ENCODE peak calls at places on chromosome 4, in five cellular contexts. Q is BE2C, C is breast epithelium, T is left lung, D is transverse colon. Z is an unnamed sample. For H3K27me3, the result is how much of the 10 kb centered on the place peaks cover.

GRCh38 chr4:103091601-103092223 is 7.9 kb downstream of the BDH2 start:
- DNase-seq in C (no peak), D (peak), T (no peak), Q (peak), Z (no peak)

GRCh38 chr4:147755567-147756295 is 23.8 kb downstream of the ARHGAP10 start:
- DNase-seq in D (no peak), C (no peak), T (no peak), Q (no peak), Z (no peak)

GRCh38 chr4:11355224-11355623 is 73.5 kb downstream of the HS3ST1 start:
- DNase-seq in T (no peak), D (no peak), C (no peak), Q (no peak), Z (no peak)

GRCh38 chr4:18322111-18322510 is 300.6 kb upstream of the LCORL start:
- DNase-seq in T (no peak), D (no peak), Q (no peak), C (no peak), Z (no peak)

GRCh38 chr4:169823685-169824084 is 65.9 kb upstream of the HPF1 start:
- DNase-seq in T (no peak), D (peak), C (no peak), Q (no peak), Z (peak)

GRCh38 chr4:41509411-41510008 is 28.4 kb upstream of the LIMCH1 start:
- DNase-seq in T (no peak), D (no peak), Q (no peak), C (no peak), Z (no peak)

GRCh38 chr4:143313527-143313926 is 23.1 kb upstream of the GAB1 start:
- DNase-seq in Q (no peak), T (no peak), C (no peak), D (no peak), Z (no peak)

GRCh38 chr4:169811476-169811875 is 53.7 kb upstream of the HPF1 start:
- DNase-seq in T (no peak), Q (no peak), C (no peak), D (no peak), Z (no peak)

GRCh38 chr4:41913509-41913908 is 21.7 kb upstream of the TMEM33 start:
- DNase-seq in Q (no peak), C (no peak), D (no peak), T (no peak), Z (no peak)

GRCh38 chr4:168634276-168634802 is 137.5 kb downstream of the PALLD start:
- DNase-seq in Q (no peak), C (peak), D (no peak), T (peak), Z (no peak)

GRCh38 chr4:123495530-123495929 is 98.9 kb downstream of the SPRY1 start:
- DNase-seq in T (no peak), D (no peak), Q (no peak), C (no peak), Z (no peak)

GRCh38 chr4:73780834-73781233 is 40.5 kb downstream of the CXCL8 start:
- DNase-seq in Q (no peak), T (no peak), D (no peak), C (no peak), Z (no peak)

GRCh38 chr4:40322853-40323252 is 12.3 kb upstream of the CHRNA9 start:
- DNase-seq in C (no peak), T (no peak), D (no peak), Q (no peak), Z (no peak)

GRCh38 chr4:165514739-165515138 is 135.9 kb downstream of the CPE start:
- DNase-seq in C (no peak), T (no peak), D (no peak), Q (no peak), Z (no peak)

GRCh38 chr4:119227690-119228089 is 15.2 kb downstream of the USP53 start:
- DNase-seq in C (no peak), T (no peak), Q (no peak), D (no peak), Z (no peak)

GRCh38 chr4:90883519-90883918 is 756.3 kb downstream of the CCSER1 start:
- DNase-seq in D (no peak), T (no peak), Q (no peak), C (no peak), Z (no peak)

GRCh38 chr4:42344749-42345148 is 52.5 kb upstream of the SHISA3 start:
- DNase-seq in D (no peak), C (no peak), T (no peak), Q (no peak), Z (no peak)

DNA sequence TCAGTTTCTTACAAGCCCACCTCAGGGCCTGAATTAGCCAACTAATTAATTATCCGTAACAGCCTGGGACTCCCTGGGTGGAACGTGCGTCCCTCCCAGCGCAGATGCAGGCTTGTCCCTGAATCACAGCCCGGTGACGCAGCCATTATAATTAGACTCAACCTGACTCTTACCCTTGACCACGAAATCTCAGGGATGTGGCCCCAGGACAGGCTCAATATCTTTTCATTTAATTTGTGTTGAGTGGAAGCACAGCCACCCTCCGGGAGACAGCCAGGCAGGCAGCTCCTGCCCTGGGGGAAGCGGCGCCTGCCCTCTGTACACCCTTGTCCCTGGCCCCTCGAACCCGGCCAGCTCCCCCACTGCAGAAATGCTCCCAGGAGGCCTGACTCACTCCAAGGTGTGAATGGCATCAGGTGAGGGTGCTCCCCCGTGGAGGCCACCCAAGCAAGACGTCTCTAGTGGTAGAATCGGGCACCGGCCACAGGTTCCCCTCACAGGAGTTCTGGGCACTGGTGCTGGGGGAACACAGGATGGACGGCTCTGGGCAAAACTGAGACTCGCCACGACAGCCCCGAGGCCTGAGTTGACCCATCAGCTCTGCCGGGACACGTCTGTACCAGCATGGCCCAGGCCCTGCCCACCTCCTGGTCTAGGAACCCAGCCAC is 2.7 kb downstream of the CPLX1 start:
- DNase-seq in Q (peak), D (no peak), T (peak), C (no peak), Z (no peak)
- H3K27me3 ChIP-seq in Q (under half), D (half or more), T (under half), C (under half), Z (under half)

GRCh38 chr4:82758701-82759685 is 39.6 kb downstream of the SCD5 start:
- DNase-seq in C (no peak), D (no peak), Q (no peak), T (no peak), Z (no peak)

GRCh38 chr4:82756061-82756460 is 42.5 kb downstream of the SCD5 start:
- DNase-seq in D (no peak), Q (no peak), T (no peak), C (no peak), Z (no peak)

GRCh38 chr4:82753725-82754410 is 44.7 kb downstream of the SCD5 start:
- DNase-seq in Q (no peak), T (no peak), D (no peak), C (no peak), Z (no peak)

GRCh38 chr4:82753238-82753637 is 45.4 kb downstream of the SCD5 start:
- DNase-seq in T (no peak), Q (no peak), D (no peak), C (no peak), Z (no peak)

DNA sequence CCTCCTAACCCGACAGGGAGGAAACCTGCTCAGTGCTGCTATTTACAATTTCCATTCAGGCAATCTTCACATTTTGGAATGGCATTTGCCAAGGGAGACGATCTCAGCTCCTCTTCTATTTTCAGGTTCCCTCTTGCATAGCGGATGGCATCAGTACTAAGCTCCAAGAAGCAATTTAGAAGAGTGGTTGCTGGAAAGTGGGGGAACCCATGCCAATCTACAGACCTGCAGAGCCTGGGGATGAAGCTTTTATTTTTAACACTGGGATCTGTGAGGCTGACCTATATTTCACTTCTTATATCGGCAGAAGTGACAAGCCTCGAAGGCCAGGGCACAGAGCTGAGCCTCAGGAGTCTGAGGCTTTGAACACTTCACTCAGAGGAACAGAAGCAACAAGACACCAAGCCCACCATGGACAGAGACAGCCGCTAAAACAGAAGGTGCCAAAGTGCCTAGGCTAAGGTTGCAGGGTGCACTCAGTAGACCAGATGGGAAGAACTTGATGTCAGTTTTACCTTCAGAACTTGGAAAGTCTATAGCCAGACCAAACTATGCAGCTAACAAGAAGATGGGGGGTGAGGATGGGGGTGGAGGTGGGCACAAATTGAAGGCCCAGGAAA is 43.9 kb downstream of the SCD5 start:
- DNase-seq in D (no peak), C (no peak), T (no peak), Q (no peak), Z (no peak)
- H3K27me3 ChIP-seq in D (under half), C (under half), T (under half), Q (under half), Z (under half)

DNA sequence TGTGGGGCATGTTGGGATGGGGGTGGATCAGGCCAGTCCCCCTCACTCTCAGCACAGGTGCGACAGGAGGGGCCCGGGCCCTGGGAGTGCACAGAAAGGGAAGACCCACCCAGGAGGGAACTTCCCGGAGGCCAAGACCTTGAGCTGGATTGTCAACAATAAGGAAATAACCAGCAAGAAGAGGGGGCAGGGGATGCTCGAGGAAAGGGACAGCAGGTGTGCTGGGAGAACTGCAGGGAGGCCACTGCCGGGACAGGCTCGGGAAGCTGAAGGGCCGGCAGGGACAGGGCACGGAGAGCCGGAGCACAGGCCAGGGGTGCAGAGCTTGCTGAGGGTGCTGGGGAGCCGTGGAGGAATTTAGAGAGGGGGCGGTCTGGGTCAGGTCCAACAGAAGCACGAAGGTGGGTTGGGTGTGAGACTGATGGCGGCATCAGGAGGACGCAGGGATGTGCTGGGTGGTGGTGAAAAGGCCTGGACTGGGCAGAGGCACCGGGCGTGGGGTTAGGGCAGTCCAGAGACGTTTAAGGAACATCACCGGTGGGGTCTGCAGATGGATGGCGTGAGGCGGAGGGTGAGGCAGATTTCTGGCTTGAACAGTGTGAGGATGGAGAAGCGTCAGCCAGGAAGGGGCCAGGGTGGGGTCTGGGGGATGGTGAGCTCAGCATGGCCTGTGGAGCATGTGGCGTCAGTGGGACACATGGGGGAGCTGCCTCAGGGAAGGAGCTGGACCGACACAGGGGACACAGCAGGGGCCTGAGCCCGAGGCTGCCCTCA is 54.8 kb downstream of the ADRA2C start:
- DNase-seq in Q (no peak), C (no peak), D (no peak), T (no peak), Z (peak)
- H3K27me3 ChIP-seq in Q (under half), C (under half), D (under half), T (under half), Z (under half)

DNA sequence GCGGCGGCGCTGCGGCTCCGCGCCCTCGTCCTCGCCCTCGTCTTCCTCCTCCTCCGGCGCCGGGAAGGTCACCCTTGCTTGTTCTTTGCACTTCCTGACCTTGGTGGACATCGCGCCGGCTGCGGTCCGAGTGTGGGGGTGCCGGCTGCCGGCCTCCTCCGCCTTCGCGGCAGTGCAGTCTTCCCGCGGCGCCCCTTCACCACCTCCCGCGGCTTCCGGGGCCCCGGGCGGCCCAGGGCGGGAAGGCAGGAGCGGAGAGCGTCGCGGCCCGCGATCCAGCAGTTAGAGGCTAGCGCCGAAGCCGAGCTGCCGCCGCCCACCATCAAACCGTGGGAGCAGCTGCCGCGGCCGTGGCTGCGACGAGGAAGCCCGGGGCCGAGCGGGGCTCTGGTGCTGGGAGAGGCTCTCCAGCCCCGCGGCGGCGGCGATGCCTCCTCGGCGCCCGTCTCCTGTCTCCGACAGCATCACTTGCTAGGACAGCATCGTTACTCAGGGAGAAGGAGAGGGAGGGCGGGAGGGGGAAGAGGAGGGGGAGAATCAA is at the start of gene TRPC3:
- DNase-seq in D (peak), Q (peak), C (no peak), T (peak), Z (peak)
- H3K27me3 ChIP-seq in D (half or more), Q (half or more), C (under half), T (under half), Z (under half)

GRCh38 chr4:186724861-186725419 is 1.3 kb upstream of the FAT1 start:
- DNase-seq in D (no peak), Q (no peak), C (no peak), T (no peak), Z (no peak)
- H3K27me3 ChIP-seq in D (under half), Q (half or more), C (under half), T (under half), Z (under half)

GRCh38 chr4:3863841-3864734 is 97.9 kb downstream of the ADRA2C start:
- DNase-seq in C (no peak), Q (no peak), T (no peak), D (no peak), Z (no peak)
- H3K27me3 ChIP-seq in C (under half), Q (under half), T (under half), D (half or more), Z (under half)

GRCh38 chr4:7397206-7398103 is 37.3 kb downstream of the PSAPL1 start:
- DNase-seq in Q (no peak), T (peak), D (no peak), C (peak), Z (no peak)
- H3K27me3 ChIP-seq in Q (under half), T (under half), D (under half), C (under half), Z (under half)

DNA sequence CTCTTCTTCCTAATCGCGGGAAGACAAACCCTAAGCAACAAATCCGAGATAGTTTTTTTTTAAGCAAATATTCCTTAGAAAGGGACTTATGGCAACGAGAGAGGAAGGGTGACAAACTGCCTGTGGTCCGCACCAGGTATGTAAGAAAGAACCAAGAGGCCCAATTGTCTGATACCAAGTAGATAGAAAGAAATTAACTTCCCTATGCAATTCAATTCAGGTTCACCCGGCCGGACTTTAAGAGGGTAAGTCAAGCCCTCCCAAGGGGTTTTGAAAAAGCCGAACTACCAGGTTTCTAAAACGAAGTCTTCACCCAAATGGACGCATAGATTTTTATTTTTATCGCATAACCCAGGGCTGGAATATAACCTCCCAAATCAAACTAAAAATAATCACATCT is 1.7 kb upstream of the MAB21L2 start:
- DNase-seq in T (no peak), D (no peak), C (no peak), Q (no peak), Z (no peak)
- H3K27me3 ChIP-seq in T (under half), D (under half), C (under half), Q (under half), Z (under half)

DNA sequence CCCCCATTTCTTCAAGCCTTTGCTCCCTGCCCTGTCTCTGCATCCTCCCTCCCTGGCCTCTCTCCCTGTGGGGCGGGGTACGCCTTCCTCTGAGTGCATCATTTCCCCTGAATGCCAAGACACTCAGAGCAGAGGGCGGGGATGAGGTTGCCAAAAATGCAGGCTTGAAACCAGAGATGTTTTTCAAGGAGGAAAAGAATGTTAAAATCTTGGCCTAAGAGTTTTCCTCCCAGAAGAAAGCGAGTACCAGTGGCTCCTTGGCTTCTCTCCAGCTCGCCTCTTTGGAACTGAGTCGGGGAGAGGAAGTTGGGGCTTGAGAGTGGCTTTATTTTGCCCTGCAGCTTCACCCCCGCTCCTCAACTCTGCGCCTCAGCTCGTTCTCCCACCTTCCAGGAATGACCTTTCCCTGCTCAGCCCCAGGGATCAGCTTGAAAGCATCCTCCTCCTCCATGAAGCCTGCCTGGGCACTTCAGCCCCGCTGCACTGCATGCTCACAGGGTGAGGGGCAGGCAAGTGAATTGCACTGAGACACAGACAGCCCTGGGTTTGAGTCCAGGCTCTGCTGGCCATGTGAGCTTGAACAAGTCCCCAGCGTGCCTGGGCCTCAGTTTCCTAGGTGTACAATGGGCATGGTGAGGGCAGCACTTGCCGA is 57.5 kb upstream of the SORCS2 start:
- DNase-seq in C (peak), T (peak), D (peak), Q (no peak), Z (no peak)
- H3K27me3 ChIP-seq in C (under half), T (under half), D (under half), Q (under half), Z (under half)

GRCh38 chr4:6469144-6469543 is 3.3 kb downstream of the PPP2R2C start:
- DNase-seq in Q (no peak), T (no peak), D (no peak), C (no peak), Z (peak)

GRCh38 chr4:6466756-6467381 is 5.5 kb downstream of the PPP2R2C start:
- DNase-seq in D (no peak), C (no peak), T (no peak), Q (no peak), Z (no peak)

GRCh38 chr4:6468376-6468775 is 4.0 kb downstream of the PPP2R2C start:
- DNase-seq in Q (no peak), T (no peak), D (no peak), C (no peak), Z (peak)

GRCh38 chr4:6465985-6466384 is 6.4 kb downstream of the PPP2R2C start:
- DNase-seq in Q (no peak), C (no peak), T (no peak), D (no peak), Z (peak)

GRCh38 chr4:6467600-6467999 is 4.8 kb downstream of the PPP2R2C start:
- DNase-seq in Q (no peak), D (no peak), T (no peak), C (no peak), Z (no peak)
- H3K27me3 ChIP-seq in Q (under half), D (half or more), T (under half), C (under half), Z (under half)